ENCODE peak calls at places on chromosomes 11 and 22, in four cellular contexts. One of them, this sample, is unnamed.
A peak's percentile ranks its signal among the peaks of the same experiment; 100 is the strongest.

GRCh38 chr11:76266269-76266668 is 60.0 kb upstream of the WNT11 start:
- DNase-seq in IMR-90: peak; percentile 79
- DNase-seq in suprapubic skin: no peak
- DNase-seq in BJ: peak; percentile 46
- DNase-seq in this sample: peak; percentile 76

GRCh38 chr22:33544707-33545106 is 375.6 kb downstream of the LARGE1 start:
- DNase-seq in suprapubic skin: no peak
- DNase-seq in IMR-90: peak; percentile 72
- DNase-seq in BJ: no peak
- DNase-seq in this sample: no peak

GRCh38 chr22:22827187-22827948 is 60.2 kb upstream of the IGLL5 start:
- DNase-seq in BJ: no peak
- DNase-seq in suprapubic skin: no peak
- DNase-seq in IMR-90: no peak
- DNase-seq in this sample: no peak

GRCh38 chr11:58575377-58576020 is at the start of gene LPXN:
- DNase-seq in IMR-90: peak; percentile 63
- DNase-seq in suprapubic skin: no peak
- DNase-seq in BJ: no peak
- DNase-seq in this sample: no peak

GRCh38 chr22:24435861-24436351 is 8.5 kb downstream of the ADORA2A start:
- DNase-seq in suprapubic skin: no peak
- DNase-seq in IMR-90: peak; percentile 39
- DNase-seq in BJ: no peak
- DNase-seq in this sample: no peak

GRCh38 chr11:59224419-59224928 is 11.7 kb upstream of the MPEG1 start:
- DNase-seq in BJ: no peak
- DNase-seq in IMR-90: no peak
- DNase-seq in suprapubic skin: no peak
- DNase-seq in this sample: no peak

GRCh38 chr11:26649884-26650283 is 72.0 kb downstream of the SLC5A12 start:
- DNase-seq in BJ: peak; percentile 4
- DNase-seq in IMR-90: peak; percentile 53
- DNase-seq in suprapubic skin: no peak
- DNase-seq in this sample: peak; percentile 21

GRCh38 chr11:2521681-2522630 is 77.1 kb downstream of the KCNQ1 start:
- DNase-seq in suprapubic skin: peak; percentile 63
- DNase-seq in IMR-90: no peak
- DNase-seq in BJ: no peak
- DNase-seq in this sample: no peak

GRCh38 chr22:40200795-40201194 is 23.1 kb downstream of the TNRC6B start:
- DNase-seq in BJ: no peak
- DNase-seq in suprapubic skin: no peak
- DNase-seq in IMR-90: no peak
- DNase-seq in this sample: no peak

GRCh38 chr11:126604461-126604860 is 249.0 kb downstream of the ST3GAL4 start:
- DNase-seq in IMR-90: no peak
- DNase-seq in suprapubic skin: no peak
- DNase-seq in BJ: no peak
- DNase-seq in this sample: no peak

GRCh38 chr11:125807909-125808308 is 20.0 kb downstream of the PATE3 start:
- DNase-seq in IMR-90: peak; percentile 1
- DNase-seq in suprapubic skin: no peak
- DNase-seq in BJ: no peak
- DNase-seq in this sample: no peak

GRCh38 chr11:77967121-77967520 is 27.3 kb downstream of the INTS4 start:
- DNase-seq in IMR-90: no peak
- DNase-seq in suprapubic skin: no peak
- DNase-seq in BJ: no peak
- DNase-seq in this sample: no peak

GRCh38 chr22:35608088-35608487 is 9.0 kb downstream of the MB start:
- DNase-seq in BJ: no peak
- DNase-seq in suprapubic skin: no peak
- DNase-seq in IMR-90: no peak
- DNase-seq in this sample: no peak

GRCh38 chr22:24996420-24996952 is 44.0 kb downstream of the KIAA1671 start:
- DNase-seq in BJ: no peak
- DNase-seq in suprapubic skin: no peak
- DNase-seq in IMR-90: no peak
- DNase-seq in this sample: peak; percentile 41

GRCh38 chr11:120205596-120206161 is 5.2 kb upstream of the OAF start:
- DNase-seq in IMR-90: peak; percentile 86
- DNase-seq in suprapubic skin: no peak
- DNase-seq in BJ: no peak
- DNase-seq in this sample: peak; percentile 62

GRCh38 chr22:42692239-42693054 is 28.2 kb downstream of the A4GALT start:
- DNase-seq in IMR-90: no peak
- DNase-seq in suprapubic skin: no peak
- DNase-seq in BJ: no peak
- DNase-seq in this sample: no peak

DNA sequence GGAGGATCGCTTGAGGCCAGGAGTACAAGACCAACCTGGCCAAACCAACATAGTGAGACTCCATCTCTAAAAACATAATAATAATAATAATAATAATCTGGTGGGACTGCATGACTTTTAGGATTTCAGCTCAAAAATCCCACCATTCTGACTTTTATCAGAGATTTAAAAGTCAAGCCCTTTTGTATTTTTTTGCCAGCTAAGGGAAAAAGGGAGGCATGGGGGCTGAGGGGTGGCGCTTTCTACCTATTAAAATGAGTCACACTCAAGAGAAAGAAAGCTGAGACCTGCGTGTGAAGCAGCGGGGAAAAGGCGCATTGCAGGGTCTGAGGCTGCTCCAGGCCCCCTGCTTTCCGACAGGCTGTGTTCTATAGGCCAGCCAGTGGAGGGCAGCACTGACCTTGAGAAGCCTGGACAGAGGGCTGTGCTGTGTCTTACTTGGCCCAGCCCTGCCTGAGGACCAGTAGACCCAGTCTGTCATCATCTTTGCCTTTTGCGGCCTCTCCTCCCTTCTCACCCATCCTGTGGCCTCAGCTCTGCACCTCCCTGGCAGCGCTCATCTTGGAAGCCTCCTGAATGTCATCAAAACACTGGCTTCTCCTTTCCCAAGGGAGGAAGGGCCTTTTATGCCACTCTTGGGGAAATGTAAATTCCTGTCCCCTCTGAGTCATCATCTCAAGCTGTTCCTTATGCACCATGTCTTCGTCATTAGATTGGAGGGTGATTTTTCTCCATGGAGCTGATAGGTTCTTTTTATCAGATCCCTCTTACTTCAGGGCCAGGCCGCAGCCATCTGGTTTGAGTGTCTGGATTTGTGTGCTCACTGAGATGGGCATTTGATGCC is 12.7 kb upstream of the MAPK8IP1 start:
- DNase-seq in suprapubic skin: no peak
- DNase-seq in BJ: peak; percentile 84
- DNase-seq in IMR-90: peak; percentile 95
- DNase-seq in this sample: no peak
- TF ChIP-seq CTCF in suprapubic skin: peak; percentile 12
- TF ChIP-seq CTCF in BJ: peak; percentile 84
- TF ChIP-seq CTCF in IMR-90: peak; percentile 81
- TF ChIP-seq CTCF in this sample: peak; percentile 89

GRCh38 chr11:450809-451451 is 851 bp downstream of the PTDSS2 start:
- DNase-seq in suprapubic skin: peak; percentile 86
- DNase-seq in IMR-90: peak; percentile 66
- DNase-seq in BJ: peak; percentile 9
- DNase-seq in this sample: peak; percentile 20

GRCh38 chr11:452916-453527 is 2.9 kb downstream of the PTDSS2 start:
- DNase-seq in BJ: no peak
- DNase-seq in suprapubic skin: no peak
- DNase-seq in IMR-90: no peak
- DNase-seq in this sample: no peak

GRCh38 chr11:452203-452744 is 2.2 kb downstream of the PTDSS2 start:
- DNase-seq in suprapubic skin: no peak
- DNase-seq in BJ: no peak
- DNase-seq in IMR-90: no peak
- DNase-seq in this sample: no peak

GRCh38 chr11:449889-450808 is at the start of gene PTDSS2:
- DNase-seq in suprapubic skin: peak; percentile 99
- DNase-seq in BJ: peak; percentile 65
- DNase-seq in IMR-90: peak; percentile 94
- DNase-seq in this sample: peak; percentile 91

GRCh38 chr11:451738-452137 is 1.7 kb downstream of the PTDSS2 start:
- DNase-seq in suprapubic skin: no peak
- DNase-seq in BJ: no peak
- DNase-seq in IMR-90: no peak
- DNase-seq in this sample: no peak
- H3K4me3 ChIP-seq in suprapubic skin: peak overlapping the region; percentile 88
- H3K4me3 ChIP-seq in BJ: no peak overlapping the region
- H3K4me3 ChIP-seq in IMR-90: no peak overlapping the region
- H3K4me3 ChIP-seq in this sample: peak overlapping the region; percentile 61

GRCh38 chr11:102528618-102529017 is 1.9 kb downstream of the MMP7 start:
- DNase-seq in IMR-90: peak; percentile 19
- DNase-seq in suprapubic skin: no peak
- DNase-seq in BJ: no peak
- DNase-seq in this sample: no peak

GRCh38 chr11:102539567-102539966 is 9.0 kb upstream of the MMP7 start:
- DNase-seq in suprapubic skin: no peak
- DNase-seq in IMR-90: no peak
- DNase-seq in BJ: no peak
- DNase-seq in this sample: no peak

GRCh38 chr11:102530558-102530957 is at the start of gene MMP7:
- DNase-seq in suprapubic skin: no peak
- DNase-seq in BJ: peak; percentile 31
- DNase-seq in IMR-90: peak; percentile 57
- DNase-seq in this sample: peak; percentile 29

GRCh38 chr11:102534261-102534872 is 3.8 kb upstream of the MMP7 start:
- DNase-seq in suprapubic skin: no peak
- DNase-seq in BJ: no peak
- DNase-seq in IMR-90: no peak
- DNase-seq in this sample: no peak
- TF ChIP-seq CTCF in suprapubic skin: no peak
- TF ChIP-seq CTCF in BJ: peak; percentile 21
- TF ChIP-seq CTCF in IMR-90: peak; percentile 10
- TF ChIP-seq CTCF in this sample: peak; percentile 4

DNA sequence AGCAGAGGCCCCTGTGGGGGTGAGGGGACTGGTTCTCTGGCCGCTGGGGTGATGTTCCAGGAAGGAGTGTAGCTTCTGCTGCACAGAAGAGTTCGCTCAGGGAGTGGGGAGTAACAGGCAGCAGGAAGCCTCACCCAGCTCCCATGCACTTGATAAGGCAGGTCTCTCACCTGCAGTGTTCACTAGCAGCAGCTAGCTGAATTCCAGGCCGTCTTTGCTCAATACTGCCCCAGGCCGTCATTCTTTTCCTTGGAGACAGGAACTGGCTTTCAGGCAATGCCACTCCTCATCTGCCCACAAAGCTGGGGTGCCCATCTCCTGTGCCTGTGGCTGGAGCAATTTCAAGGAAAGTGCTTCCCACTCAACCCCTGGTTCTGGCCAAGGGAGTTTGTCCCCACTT is 66.1 kb downstream of the ARHGAP42 start:
- DNase-seq in BJ: no peak
- DNase-seq in suprapubic skin: no peak
- DNase-seq in IMR-90: no peak
- DNase-seq in this sample: no peak
- H3K4me3 ChIP-seq in BJ: no peak overlapping the region
- H3K4me3 ChIP-seq in suprapubic skin: no peak overlapping the region
- H3K4me3 ChIP-seq in IMR-90: no peak overlapping the region
- H3K4me3 ChIP-seq in this sample: no peak overlapping the region

GRCh38 chr11:64844330-64845124 is at the start of gene CDC42BPG:
- DNase-seq in suprapubic skin: peak; percentile 83
- DNase-seq in BJ: no peak
- DNase-seq in IMR-90: peak; percentile 46
- DNase-seq in this sample: no peak
- TF ChIP-seq CTCF in suprapubic skin: peak; percentile 44
- TF ChIP-seq CTCF in BJ: peak; percentile 64
- TF ChIP-seq CTCF in IMR-90: peak; percentile 72
- TF ChIP-seq CTCF in this sample: peak; percentile 55

DNA sequence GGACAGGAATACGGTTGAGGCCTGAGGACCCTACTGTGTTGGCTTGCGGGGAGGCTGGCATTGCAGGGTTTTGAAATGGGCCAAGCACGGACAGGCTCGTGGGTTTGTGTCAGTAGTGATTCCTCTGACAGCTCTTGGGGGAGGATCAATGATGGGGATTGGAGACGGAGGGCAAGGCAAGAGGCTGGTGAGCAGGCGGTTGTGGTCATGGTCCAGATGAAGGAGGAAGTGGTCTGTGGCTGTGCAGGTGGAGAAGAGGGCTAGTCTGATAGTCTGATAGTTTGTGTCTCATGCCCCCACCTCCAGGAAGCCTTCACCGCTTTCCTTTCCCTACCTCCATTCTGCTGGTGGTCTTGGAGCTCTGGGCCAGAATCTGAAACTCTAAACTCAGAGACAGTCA is 3.0 kb downstream of the MAFF start:
- DNase-seq in IMR-90: no peak
- DNase-seq in suprapubic skin: no peak
- DNase-seq in BJ: no peak
- DNase-seq in this sample: no peak
- H3K4me3 ChIP-seq in IMR-90: no peak overlapping the region
- H3K4me3 ChIP-seq in suprapubic skin: peak overlapping the region; percentile 2
- H3K4me3 ChIP-seq in BJ: peak overlapping the region; percentile 1
- H3K4me3 ChIP-seq in this sample: no peak overlapping the region

DNA sequence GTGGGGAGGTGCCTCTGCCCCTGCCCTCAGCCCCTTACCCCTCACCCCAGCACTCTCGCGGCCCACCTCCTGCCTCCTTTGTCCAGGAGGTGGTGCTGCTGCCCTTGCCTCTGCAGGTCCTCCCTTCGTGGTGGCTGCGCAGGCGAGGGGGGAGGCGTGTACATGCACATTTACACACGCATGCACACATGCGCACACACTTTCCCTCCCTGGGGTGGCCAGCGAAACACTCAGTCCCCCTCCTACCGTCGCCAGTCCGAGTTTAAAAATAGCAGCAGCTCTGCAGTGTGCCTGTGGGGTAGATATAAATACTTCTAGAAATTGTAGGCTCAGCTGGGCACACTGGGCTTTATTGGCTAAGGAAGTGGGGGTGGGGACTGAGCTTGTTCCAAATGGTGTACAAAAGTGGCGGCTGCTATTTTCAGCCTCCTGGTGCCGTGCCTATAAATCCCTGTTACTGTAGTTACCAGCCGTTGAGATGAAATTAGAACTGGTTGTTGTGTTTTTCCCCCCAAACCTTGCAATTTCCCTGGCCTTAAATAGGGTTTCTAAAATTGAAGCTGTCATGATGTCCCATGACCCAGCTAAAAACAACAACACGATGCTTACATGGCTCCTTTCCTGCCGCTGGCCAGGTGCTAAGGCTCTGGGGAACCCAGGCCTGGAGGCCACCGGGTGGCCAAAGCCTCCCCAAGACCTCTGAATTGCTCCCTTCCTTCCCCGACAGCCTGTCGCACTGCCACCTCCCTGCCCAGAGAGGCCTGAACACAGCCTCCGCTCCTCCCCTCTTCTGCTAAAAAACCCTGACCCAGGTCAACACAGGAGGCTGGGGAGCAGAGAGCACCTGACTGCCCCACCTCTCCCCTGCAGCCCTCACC is 12.4 kb downstream of the PICK1 start:
- DNase-seq in suprapubic skin: peak; percentile 83
- DNase-seq in IMR-90: peak; percentile 29
- DNase-seq in BJ: no peak
- DNase-seq in this sample: no peak
- TF ChIP-seq CTCF in suprapubic skin: no peak
- TF ChIP-seq CTCF in IMR-90: peak; percentile 53
- TF ChIP-seq CTCF in BJ: peak; percentile 75
- TF ChIP-seq CTCF in this sample: peak; percentile 50